ENCODE peak calls at places on chromosomes 6 and 20, in ten cellular contexts. J is ovary, T is IMR-90, B is tibial nerve, H is spleen, V is lower leg skin, R is Peyer's patch, X is H54, Q is NB4, A is K562. Y is an unnamed sample.

GRCh38 chr6:134035823-134036296 is 16.6 kb downstream of the SLC2A12 start:
- DNase-seq in J (no peak), T (peak), B (no peak), H (no peak), V (no peak), R (no peak), X (peak), Q (peak), A (no peak), Y (no peak)

GRCh38 chr6:137829641-137830083 is 37.4 kb upstream of the TNFAIP3 start:
- DNase-seq in J (no peak), T (peak), B (no peak), H (no peak), V (no peak), R (no peak), X (no peak), Q (no peak), A (peak), Y (no peak)

GRCh38 chr20:52003415-52003814 is 188.2 kb downstream of the ZFP64 start:
- DNase-seq in J (no peak), T (no peak), B (no peak), H (no peak), V (no peak), R (no peak), X (no peak), Q (no peak), A (no peak), Y (no peak)

GRCh38 chr20:33604991-33605370 is 57.1 kb upstream of the C20orf144 start:
- DNase-seq in J (no peak), T (no peak), B (no peak), H (no peak), V (no peak), R (no peak), X (no peak), Q (no peak), A (no peak), Y (no peak)

GRCh38 chr20:17889226-17889625 is 79.4 kb downstream of the SNX5 start:
- DNase-seq in J (no peak), T (no peak), B (no peak), H (no peak), V (no peak), R (no peak), X (no peak), Q (no peak), A (no peak), Y (no peak)

GRCh38 chr20:2713285-2713684 is 20.7 kb downstream of the EBF4 start:
- DNase-seq in J (no peak), T (no peak), B (no peak), H (no peak), V (peak), R (no peak), X (no peak), Q (peak), A (peak), Y (peak)

GRCh38 chr20:61786230-61786629 is 279.5 kb downstream of the TAF4 start:
- DNase-seq in J (no peak), T (no peak), B (no peak), H (no peak), V (no peak), R (peak), X (no peak), Q (no peak), A (no peak), Y (no peak)

GRCh38 chr20:25397081-25397480 is 6.4 kb upstream of the ABHD12 start:
- DNase-seq in J (no peak), T (no peak), B (no peak), H (no peak), V (no peak), R (no peak), X (no peak), Q (no peak), A (no peak), Y (no peak)

GRCh38 chr20:62338294-62338620 is 28.9 kb downstream of the LAMA5 start:
- DNase-seq in J (no peak), T (no peak), B (no peak), H (no peak), V (no peak), R (no peak), X (no peak), Q (no peak), A (no peak), Y (no peak)

GRCh38 chr20:36523341-36523740 is 18.0 kb upstream of the MYL9 start:
- DNase-seq in J (no peak), T (peak), B (no peak), H (no peak), V (no peak), R (no peak), X (no peak), Q (no peak), A (no peak), Y (no peak)

GRCh38 chr20:36521526-36521925 is 19.8 kb upstream of the MYL9 start:
- DNase-seq in J (no peak), T (no peak), B (no peak), H (no peak), V (no peak), R (no peak), X (no peak), Q (no peak), A (no peak), Y (no peak)

GRCh38 chr20:36519944-36520343 is 21.4 kb upstream of the MYL9 start:
- DNase-seq in J (no peak), T (peak), B (no peak), H (no peak), V (no peak), R (no peak), X (no peak), Q (no peak), A (no peak), Y (no peak)

GRCh38 chr20:36519012-36519719 is 22.2 kb upstream of the MYL9 start:
- DNase-seq in J (no peak), T (no peak), B (no peak), H (no peak), V (no peak), R (no peak), X (no peak), Q (no peak), A (no peak), Y (no peak)
- TF ChIP-seq POLR2A in J (no peak), T (no peak), B (no peak), H (no peak), V (no peak), R (no peak), X (no peak), Q (no peak), A (no peak), Y (no peak)

DNA sequence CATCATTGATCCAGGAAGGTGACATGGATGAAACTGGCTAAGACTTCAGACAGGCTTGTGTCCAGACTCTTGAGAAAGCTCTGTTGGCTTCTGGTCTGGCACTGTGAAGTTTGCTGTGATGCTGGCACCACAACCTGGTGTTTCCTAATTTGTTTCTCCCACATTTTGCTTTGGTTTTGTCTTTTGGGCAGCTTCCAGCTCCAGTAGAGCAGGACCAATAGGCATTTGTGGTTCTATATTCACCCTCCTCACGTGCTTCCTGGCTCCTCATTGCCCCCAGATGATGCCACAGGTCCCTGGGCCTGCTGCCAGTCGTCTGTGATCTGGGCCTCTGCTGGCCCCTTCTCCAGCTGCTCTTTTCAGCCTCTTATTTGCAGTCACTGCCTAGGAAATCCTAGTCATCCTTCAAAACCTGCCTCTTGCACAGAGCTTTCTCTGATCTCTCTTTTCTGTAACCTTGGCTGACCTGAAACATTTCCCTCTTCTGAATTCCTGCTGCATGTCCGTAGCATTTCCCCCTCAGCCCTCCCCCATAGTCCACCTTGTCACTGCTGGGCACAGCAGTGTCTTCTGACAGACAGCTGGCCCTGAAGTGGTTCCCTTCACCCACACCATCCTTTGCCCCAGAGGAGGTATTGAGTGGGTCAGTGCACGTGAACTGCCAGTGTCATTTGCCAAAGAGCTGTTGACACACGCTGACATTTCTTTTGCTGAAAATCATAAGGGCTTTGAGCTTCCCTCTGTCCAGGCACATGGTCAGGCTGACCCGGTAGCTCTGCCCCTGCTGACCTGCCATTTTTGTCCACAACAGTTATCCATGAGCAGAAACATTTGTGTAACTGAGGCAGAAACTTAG is 63.0 kb downstream of the PTPN1 start:
- DNase-seq in J (peak), T (peak), B (peak), H (no peak), V (no peak), R (no peak), X (no peak), Q (no peak), A (no peak), Y (no peak)
- TF ChIP-seq POLR2A in J (no peak), T (no peak), B (no peak), H (no peak), V (no peak), R (no peak), X (no peak), Q (no peak), A (no peak), Y (no peak)

DNA sequence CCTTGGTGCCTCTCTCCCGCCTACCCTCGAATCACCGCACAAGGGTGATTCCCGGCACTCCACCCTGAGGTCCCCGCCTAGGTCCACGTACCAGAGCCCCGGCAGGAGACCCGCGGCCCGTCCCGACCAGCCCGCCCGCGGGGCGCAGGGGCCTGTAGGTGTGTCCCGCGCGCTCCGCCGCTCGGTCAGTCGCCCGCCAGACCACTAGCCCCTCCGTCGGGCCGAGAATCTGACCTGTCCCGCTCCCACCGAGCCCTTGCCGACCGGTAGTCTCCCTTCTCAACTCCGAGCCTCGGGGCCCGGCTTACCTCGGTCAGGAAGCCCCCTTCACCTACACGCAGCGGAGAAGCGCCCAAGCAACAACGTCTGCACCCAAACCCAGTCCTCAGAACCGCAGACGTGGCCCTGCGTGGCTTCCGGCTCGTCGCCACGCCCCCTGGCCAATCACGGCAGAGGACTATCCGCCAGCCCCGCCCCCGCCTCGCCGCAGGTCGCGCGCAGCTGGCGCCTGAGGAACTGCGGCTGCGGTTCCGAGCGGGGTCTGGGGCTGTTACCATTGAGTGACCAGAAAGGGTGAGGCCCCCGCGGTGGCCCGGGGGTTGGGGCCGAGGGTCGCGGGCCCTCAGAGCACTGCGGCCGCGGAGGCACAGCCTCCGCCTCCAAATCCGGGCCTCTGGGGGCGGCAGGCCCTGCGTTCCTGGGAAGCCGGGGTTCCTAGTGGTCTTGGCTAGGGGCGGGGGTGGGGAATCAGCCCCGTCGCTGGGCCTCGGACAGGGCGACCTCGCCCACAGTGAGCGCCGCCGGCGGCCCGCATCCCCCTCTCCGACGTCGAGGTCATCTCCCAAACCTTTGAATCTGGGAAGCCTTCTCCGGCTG is at the start of the genes PGM3 and RWDD2A:
- DNase-seq in J (peak), T (peak), B (peak), H (peak), V (peak), R (peak), X (peak), Q (peak), A (peak), Y (peak)
- TF ChIP-seq POLR2A in J (no peak), T (peak), B (peak), H (no peak), V (no peak), R (peak), X (peak), Q (peak), A (peak), Y (peak)

GRCh38 chr6:79438015-79438414 is 99.2 kb downstream of the LCA5 start:
- DNase-seq in J (no peak), T (no peak), B (peak), H (no peak), V (no peak), R (no peak), X (no peak), Q (no peak), A (no peak), Y (no peak)
- TF ChIP-seq POLR2A in J (no peak), T (no peak), B (no peak), H (no peak), V (no peak), R (no peak), X (no peak), Q (no peak), A (no peak), Y (no peak)

DNA sequence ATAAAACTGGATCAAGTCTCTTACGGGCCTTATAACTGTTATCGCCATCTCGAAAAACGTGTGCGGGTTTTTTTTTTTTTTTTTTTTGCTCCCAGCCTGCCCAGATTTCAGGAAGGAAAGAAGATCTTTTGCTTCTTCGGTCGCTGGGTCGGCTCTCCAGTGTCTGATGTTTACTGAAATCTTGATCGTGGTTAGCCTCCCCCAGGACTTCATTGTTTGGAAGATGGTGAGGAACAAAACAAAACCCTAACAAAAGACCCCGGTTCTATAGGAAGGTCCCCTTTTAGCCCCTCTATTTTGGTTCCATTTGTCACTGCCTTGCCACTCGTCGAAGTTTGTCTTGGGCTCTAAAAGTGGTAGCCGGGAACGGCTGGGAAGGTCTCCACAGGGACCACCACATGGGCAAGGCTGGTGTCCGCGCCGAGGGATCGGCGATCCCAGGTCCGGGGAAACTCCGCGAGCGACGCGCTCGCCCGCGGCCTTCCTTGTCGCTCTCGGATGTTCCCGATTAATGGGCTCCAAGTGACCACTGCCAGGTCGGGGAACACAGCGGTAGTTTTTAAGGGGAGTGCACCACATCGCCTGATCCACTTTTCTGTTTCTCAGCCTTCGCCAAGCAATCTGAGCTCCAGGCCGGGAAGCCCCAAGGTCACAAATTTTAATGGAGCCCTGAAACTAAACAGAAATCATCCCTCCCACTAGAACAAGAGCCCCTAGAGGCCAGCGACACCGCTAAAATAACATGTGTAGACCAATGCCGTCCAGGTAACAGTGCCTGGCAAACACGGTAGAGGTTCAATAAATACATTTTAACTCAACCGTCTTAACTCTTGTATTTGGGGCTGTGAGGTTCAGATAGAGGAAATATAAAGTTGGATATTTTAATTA is 27.0 kb downstream of the TRIM27 start:
- DNase-seq in J (peak), T (peak), B (peak), H (peak), V (peak), R (peak), X (no peak), Q (peak), A (peak), Y (peak)
- TF ChIP-seq POLR2A in J (peak), T (peak), B (no peak), H (no peak), V (no peak), R (no peak), X (no peak), Q (no peak), A (peak), Y (peak)

DNA sequence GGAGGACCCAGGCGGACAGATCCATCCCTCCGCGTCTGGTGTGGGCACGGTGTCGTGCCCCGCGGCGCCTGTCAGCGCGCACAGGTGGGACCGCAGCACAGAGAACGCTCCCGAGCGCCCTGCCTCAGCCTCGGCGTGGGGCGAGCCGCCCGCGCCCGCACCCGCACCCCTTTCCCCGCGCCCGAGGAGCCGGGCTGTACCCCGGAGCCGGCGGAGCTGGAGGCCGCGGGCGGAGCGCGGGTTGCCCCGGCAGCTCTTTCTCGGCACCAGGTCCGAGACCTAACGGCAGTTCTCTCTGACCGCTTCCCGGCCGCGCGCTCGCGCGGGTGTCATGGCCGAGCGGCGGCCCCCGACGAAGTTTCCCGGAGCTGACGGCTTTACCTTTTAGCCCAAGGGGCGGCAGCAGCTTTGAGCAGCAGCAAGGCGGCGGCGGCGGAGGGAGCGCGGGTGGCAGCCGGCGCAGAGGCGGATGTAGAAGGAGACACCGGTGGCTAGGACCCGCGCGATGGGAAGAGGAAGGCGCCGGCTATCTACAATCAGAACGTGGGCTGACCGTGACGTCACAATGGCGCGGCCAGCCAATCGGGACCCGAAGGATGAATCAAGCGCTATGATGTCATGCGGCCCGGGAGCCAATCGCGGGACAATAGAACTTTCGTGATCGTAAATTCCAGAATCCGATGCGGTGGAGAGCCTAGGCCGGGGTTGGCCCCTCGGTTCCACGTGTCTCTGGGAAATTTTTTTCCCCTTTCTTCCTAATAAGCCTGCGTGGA is at the start of gene ELOVL5:
- DNase-seq in J (peak), T (peak), B (peak), H (peak), V (peak), R (peak), X (peak), Q (peak), A (peak), Y (peak)
- TF ChIP-seq POLR2A in J (peak), T (peak), B (peak), H (no peak), V (no peak), R (peak), X (peak), Q (peak), A (peak), Y (peak)

GRCh38 chr6:170290306-170291128 is at the start of gene DLL1:
- DNase-seq in J (no peak), T (peak), B (no peak), H (peak), V (no peak), R (peak), X (peak), Q (peak), A (no peak), Y (peak)
- TF ChIP-seq POLR2A in J (no peak), T (no peak), B (no peak), H (peak), V (no peak), R (peak), X (no peak), Q (peak), A (no peak), Y (no peak)

GRCh38 chr20:8527998-8528397 is 395.9 kb downstream of the PLCB1 start:
- DNase-seq in J (no peak), T (peak), B (no peak), H (no peak), V (no peak), R (no peak), X (no peak), Q (peak), A (no peak), Y (peak)
- TF ChIP-seq POLR2A in J (no peak), T (no peak), B (no peak), H (no peak), V (no peak), R (no peak), X (no peak), Q (no peak), A (no peak), Y (no peak)

DNA sequence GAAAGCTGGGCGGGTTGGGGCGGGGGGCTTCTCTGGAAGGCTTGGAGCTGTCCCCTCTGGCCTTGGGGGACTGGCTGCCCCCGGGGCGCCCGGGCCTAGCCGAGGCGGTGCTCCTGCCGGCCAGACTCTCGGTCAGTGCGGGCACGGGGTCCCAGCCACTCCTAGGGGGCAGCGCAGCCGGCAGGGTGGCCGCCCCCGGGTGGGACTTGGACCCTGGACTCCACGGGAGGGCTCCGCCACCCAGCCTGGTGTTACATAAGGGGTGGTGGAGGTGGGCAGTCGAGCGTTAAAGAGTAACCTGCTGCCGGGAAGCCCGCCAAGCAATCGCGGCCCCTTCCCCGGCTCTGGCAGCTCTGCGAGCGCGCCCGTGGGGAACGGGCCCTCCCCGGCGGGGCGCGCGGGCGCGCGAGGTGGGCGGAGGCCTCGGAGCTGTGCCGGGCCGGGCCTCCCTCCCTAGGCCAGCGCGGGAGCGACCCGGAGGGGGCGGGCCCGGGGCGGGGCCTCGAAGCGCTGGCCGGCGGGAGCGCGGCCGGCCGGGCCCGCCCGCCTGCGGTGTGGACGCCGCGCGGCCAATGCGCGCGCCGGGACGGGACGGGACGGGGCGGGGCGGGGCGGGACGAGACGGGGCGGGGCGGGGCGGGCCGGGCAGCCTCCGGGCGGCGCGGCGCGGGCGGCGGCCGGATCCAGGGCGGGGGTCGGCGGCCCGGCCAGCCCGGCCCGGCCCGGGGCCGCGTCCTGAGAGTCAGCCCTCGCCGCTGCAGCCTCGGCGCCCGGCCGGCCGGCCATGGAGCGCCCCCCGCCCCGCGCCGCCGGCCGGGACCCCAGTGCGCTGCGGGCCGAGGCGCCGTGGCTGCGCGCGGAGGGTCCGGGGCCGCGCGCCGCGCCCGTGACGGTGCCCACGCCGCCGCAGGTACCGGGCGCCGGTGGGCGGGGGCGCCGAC is at the start of gene SLC2A4RG:
- DNase-seq in J (peak), T (peak), B (peak), H (peak), V (peak), R (peak), X (peak), Q (peak), A (peak), Y (peak)
- TF ChIP-seq POLR2A in J (no peak), T (no peak), B (no peak), H (no peak), V (no peak), R (peak), X (no peak), Q (peak), A (peak), Y (no peak)

Y was measured in erythroblast.